ENCODE peak calls at places on chromosomes 13 and 19, in five cellular contexts. J, P, X, Z and H are unnamed samples.

GRCh38 chr19:57812201-57812600 is 2.5 kb downstream of the ZNF552 start:
- DNase-seq in J (no peak), X (no peak), Z (no peak), P (no peak), H (no peak)

GRCh38 chr13:52615817-52616216 is 26.4 kb upstream of the HNRNPA1L2 start:
- DNase-seq in J (no peak), X (no peak), P (no peak), Z (no peak), H (no peak)

GRCh38 chr19:52248256-52248655 is 21.1 kb upstream of the ZNF766 start:
- DNase-seq in P (peak; percentile 72), Z (peak; percentile 56), J (no peak), X (peak; percentile 16), H (no peak)

GRCh38 chr13:76387561-76387960 is 498.6 kb downstream of the KCTD12 start:
- DNase-seq in P (no peak), X (no peak), Z (no peak), J (no peak), H (no peak)

GRCh38 chr13:93193682-93194081 is 32.9 kb upstream of the GPC6 start:
- DNase-seq in X (no peak), J (no peak), P (no peak), Z (no peak), H (no peak)

GRCh38 chr13:80132741-80133601 is 208.0 kb downstream of the SPRY2 start:
- DNase-seq in X (no peak), P (peak; percentile 72), J (peak; percentile 71), Z (peak; percentile 52), H (no peak)

GRCh38 chr19:10338940-10339339 is 484 bp downstream of the ICAM3 start:
- DNase-seq in P (no peak), Z (no peak), X (no peak), J (no peak), H (no peak)

GRCh38 chr13:77737583-77738200 is 40.2 kb downstream of the SLAIN1 start:
- DNase-seq in Z (no peak), P (no peak), J (no peak), X (no peak), H (no peak)

GRCh38 chr13:39913928-39914327 is 258.5 kb downstream of the COG6 start:
- DNase-seq in Z (peak; percentile 51), X (no peak), P (peak; percentile 26), J (no peak), H (peak; percentile 59)

DNA sequence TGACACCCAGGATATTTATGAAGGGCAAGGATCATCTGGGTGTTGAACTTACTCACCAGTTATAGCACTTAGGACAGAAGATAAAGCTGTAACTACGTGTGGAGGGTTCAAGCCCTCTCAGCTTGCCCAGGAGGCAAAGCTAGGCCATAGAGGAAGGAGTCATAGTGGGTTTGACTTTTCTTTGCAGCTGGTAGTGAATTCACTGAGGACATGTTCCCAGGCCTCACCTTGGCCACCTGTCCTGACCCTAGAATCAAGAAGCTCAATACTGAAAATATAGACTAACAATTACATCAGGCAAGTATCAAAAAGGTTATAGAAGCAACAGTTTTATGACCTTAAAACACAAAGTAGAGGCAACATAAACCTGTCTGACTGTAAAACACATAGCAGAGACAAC is 1207.7 kb downstream of the SLITRK1 start:
- DNase-seq in X (no peak), J (no peak), P (no peak), Z (no peak), H (no peak)
- H3K27ac ChIP-seq in X (no peak overlapping the region), J (no peak overlapping the region), P (no peak overlapping the region), Z (no peak overlapping the region), H (no peak overlapping the region)

DNA sequence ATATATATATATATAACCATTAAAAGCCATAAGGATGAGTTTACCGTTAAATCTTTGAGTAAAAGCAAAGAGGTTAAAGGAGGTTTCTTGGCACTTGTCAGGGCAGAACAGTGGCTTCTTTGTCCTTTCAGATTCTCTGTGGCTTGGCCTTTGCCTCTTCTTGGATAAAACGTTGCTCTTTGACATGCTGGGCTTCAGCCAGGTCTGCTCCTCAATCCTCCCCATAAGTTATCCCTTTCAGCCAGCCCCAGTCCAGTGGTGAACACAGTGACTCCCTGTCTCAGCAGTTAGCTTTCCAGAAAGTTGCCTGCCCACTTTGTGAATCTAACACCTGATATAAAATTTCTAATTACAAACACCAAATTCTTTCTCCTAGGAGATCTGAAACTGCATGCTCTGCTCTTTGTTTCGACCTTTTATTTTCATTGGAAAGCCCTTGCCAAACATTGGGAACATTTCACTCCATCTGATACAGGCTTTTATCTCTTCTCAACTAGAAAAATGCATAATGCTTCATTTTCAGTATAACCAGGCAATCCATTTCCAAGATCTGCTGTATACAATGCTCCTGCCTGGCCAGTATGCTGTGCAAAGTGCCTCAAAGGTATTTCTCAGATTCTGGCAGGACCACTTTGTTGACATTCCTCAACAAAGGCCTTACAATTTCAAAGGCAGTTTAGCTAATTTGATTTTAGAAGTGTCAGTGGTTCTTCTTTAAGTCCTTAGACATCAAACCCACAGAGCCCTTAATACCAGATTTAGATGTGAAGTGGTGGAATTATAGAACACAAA is 16.2 kb upstream of the MED4 start:
- DNase-seq in Z (no peak), X (no peak), P (peak; percentile 93), J (peak; percentile 28), H (no peak)
- H3K27ac ChIP-seq in Z (peak overlapping the region; percentile 55), X (no peak overlapping the region), P (peak overlapping the region; percentile 50), J (no peak overlapping the region), H (no peak overlapping the region)

GRCh38 chr19:16612631-16613030 is 15.4 kb downstream of the MED26 start:
- DNase-seq in P (no peak), Z (no peak), J (no peak), X (no peak), H (no peak)
- H3K27ac ChIP-seq in P (peak overlapping the region; percentile 33), Z (no peak overlapping the region), J (no peak overlapping the region), X (no peak overlapping the region), H (no peak overlapping the region)

DNA sequence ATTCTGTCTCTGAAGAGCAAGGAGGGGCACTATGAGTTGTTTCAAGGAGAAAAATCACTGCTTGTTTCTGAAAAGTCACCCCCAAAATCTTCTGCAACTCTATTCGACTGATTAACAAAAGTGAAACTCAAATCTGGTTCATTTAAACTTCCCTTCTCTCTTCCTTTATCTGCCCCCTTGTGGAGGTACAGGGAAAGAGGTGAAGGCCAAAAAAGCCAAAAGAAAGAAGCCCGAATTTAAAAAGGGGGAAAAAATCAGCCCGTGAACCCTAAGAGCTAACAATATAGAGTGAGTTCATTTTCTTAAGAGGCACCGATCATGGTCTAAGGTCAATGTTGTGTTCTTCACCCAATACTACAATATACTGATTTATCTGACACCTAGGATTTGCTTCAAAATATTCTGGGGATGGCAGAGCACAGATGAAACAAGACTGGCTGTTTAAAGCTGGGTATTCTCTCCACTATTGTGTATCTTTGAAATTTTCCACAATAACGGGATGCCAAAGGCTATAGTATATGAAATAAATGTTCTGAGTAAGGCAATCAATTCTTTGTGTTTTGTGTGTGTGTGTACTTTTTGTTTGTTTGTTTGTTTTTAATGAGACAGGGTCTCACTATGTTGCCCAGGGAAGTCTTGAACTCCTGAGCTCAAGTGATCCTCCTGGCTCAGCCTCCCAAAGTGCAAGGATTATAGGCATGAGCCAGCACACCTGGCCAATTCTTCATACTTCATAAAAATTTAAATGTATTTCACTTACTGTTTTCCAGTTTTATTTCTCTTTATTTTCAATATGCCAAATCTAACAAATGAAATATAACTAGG is 55.0 kb upstream of the EEF1AKMT1 start:
- DNase-seq in P (no peak), X (peak; percentile 26), J (no peak), Z (no peak), H (no peak)
- H3K27ac ChIP-seq in P (no peak overlapping the region), X (no peak overlapping the region), J (no peak overlapping the region), Z (peak overlapping the region; percentile 5), H (no peak overlapping the region)

GRCh38 chr13:97122381-97122996 is 99.6 kb upstream of the MBNL2 start:
- DNase-seq in Z (no peak), J (peak; percentile 75), P (no peak), X (peak; percentile 85), H (peak; percentile 77)

GRCh38 chr13:97121894-97122293 is 100.2 kb upstream of the MBNL2 start:
- DNase-seq in X (no peak), J (peak; percentile 73), P (no peak), Z (no peak), H (no peak)

GRCh38 chr13:97120976-97121375 is 101.2 kb upstream of the MBNL2 start:
- DNase-seq in J (no peak), P (no peak), Z (no peak), X (no peak), H (no peak)

GRCh38 chr13:97117388-97117910 is 104.7 kb upstream of the MBNL2 start:
- DNase-seq in Z (no peak), J (no peak), P (no peak), X (no peak), H (no peak)

DNA sequence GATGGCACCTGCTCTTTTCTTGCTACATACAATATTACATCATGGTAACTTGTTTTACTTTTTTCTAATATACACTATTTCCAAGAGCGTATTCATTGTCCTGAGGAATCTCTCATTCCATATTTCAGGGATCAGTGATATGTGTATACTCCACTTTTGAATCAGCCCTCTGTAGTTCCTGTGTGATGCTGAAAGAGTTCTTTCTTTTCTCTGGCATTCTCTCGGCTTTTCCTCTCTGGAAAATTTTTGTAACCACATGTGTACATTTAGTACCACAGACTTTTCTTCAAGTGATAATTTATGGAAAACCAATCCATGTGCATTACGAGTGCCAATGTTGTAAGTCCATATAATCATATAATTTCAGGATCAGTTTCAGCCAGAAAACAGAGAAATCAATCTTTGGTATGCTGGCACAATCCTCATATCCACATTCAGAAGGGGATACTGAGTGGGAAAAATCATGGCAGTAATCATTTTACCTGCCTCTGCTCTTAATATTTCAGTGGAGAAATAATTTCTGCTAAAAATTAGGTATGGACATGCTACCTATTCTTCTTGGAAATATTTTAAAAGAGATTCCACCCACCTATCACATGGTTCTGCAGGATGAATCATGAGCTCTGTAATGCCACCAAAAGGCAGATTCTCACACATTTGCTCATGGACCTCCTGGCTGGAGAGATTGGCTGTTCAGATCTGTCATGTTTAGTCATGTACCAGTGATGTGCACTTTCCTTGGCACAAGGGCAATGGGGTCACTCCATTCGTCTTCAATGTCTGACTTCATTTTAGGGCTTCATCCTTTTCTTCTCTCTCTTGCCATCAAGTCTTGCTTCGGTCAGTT is 102.0 kb upstream of the MBNL2 start:
- DNase-seq in J (peak; percentile 58), P (no peak), X (no peak), Z (no peak), H (no peak)
- H3K27ac ChIP-seq in J (no peak overlapping the region), P (no peak overlapping the region), X (no peak overlapping the region), Z (no peak overlapping the region), H (peak overlapping the region; percentile 64)

GRCh38 chr13:108214511-108215383 is 589 bp downstream of the LIG4 start:
- DNase-seq in X (no peak), P (peak; percentile 40), J (no peak), Z (no peak), H (no peak)
- H3K27ac ChIP-seq in X (no peak overlapping the region), P (peak overlapping the region; percentile 8), J (peak overlapping the region; percentile 1), Z (peak overlapping the region; percentile 46), H (peak overlapping the region; percentile 60)

GRCh38 chr19:48970139-48970766 is 5.1 kb downstream of the FTL start:
- DNase-seq in X (no peak), J (no peak), Z (no peak), P (no peak), H (no peak)
- H3K27ac ChIP-seq in X (no peak overlapping the region), J (no peak overlapping the region), Z (peak overlapping the region; percentile 29), P (no peak overlapping the region), H (no peak overlapping the region)

GRCh38 chr13:23983671-23984070 is 86.4 kb upstream of the C1QTNF9B start:
- DNase-seq in X (no peak), P (no peak), Z (no peak), J (no peak), H (no peak)

GRCh38 chr13:23985846-23986245 is 88.5 kb upstream of the C1QTNF9B start:
- DNase-seq in P (no peak), J (no peak), Z (no peak), X (no peak), H (no peak)

GRCh38 chr13:23986619-23987018 is 89.3 kb upstream of the C1QTNF9B start:
- DNase-seq in Z (no peak), J (peak; percentile 99), P (no peak), X (no peak), H (no peak)

GRCh38 chr13:23984541-23984940 is 87.2 kb upstream of the C1QTNF9B start:
- DNase-seq in P (no peak), J (peak; percentile 50), X (no peak), Z (no peak), H (no peak)

GRCh38 chr13:23985060-23985459 is 87.8 kb upstream of the C1QTNF9B start:
- DNase-seq in X (no peak), P (no peak), J (no peak), Z (no peak), H (no peak)
- H3K27ac ChIP-seq in X (no peak overlapping the region), P (no peak overlapping the region), J (no peak overlapping the region), Z (no peak overlapping the region), H (no peak overlapping the region)